ENCODE peak calls at places on chromosome 5, in four cellular contexts. K is lower lobe of right lung, W is cardiac fibroblast, R is astrocyte of the cerebellum. C is an unnamed sample.

GRCh38 chr5:3002230-3002629 is 250.8 kb upstream of the IRX2 start:
- DNase-seq in K (no peak), W (no peak), R (no peak), C (no peak)

GRCh38 chr5:53422539-53422938 is 57.9 kb upstream of the FST start:
- DNase-seq in K (no peak), W (peak; percentile 96), R (peak; percentile 60), C (no peak)

GRCh38 chr5:17132444-17133083 is 84.9 kb upstream of the BASP1 start:
- DNase-seq in K (no peak), W (peak; percentile 74), R (no peak), C (no peak)

GRCh38 chr5:111070272-111071134 is 1.0 kb upstream of the TSLP start:
- DNase-seq in K (peak; percentile 49), W (peak; percentile 37), R (no peak), C (no peak)

GRCh38 chr5:7827602-7828001 is 23.3 kb downstream of the CFAP90 start:
- DNase-seq in K (no peak), W (no peak), R (no peak), C (no peak)

GRCh38 chr5:167796636-167797035 is 494.8 kb upstream of the WWC1 start:
- DNase-seq in K (no peak), W (no peak), R (no peak), C (no peak)

GRCh38 chr5:179368806-179369529 is 23.7 kb upstream of the ADAMTS2 start:
- DNase-seq in K (peak; percentile 37), W (no peak), R (no peak), C (no peak)

GRCh38 chr5:172669808-172670402 is 28.8 kb downstream of the NEURL1B start:
- DNase-seq in K (no peak), W (no peak), R (no peak), C (no peak)

GRCh38 chr5:54944364-54944763 is 41.0 kb downstream of the ESM1 start:
- DNase-seq in K (no peak), W (peak; percentile 69), R (peak; percentile 19), C (peak; percentile 6)

GRCh38 chr5:60161340-60161934 is 267.9 kb upstream of the PDE4D start:
- DNase-seq in K (no peak), W (peak; percentile 33), R (no peak), C (peak; percentile 2)

DNA sequence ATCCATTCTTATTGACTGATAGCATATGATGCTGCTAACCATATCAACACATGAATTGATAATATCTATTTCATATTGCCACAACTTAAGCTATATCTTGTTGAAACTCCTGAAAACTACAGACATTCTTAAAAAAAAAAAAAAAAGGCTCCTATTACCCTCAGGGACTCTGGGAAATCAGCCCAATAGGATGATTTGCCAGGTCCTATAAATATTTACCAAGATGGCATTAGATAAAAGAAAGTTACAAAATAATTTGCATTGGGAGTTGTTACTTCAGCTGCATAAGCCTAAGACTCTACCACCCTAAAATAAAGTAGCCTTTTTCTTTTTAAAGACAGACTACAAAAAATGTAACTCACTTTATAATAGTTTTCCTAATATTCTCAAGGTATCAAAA is 84.4 kb downstream of the CDO1 start:
- DNase-seq in K (no peak), W (no peak), R (no peak), C (no peak)
- H3K4me3 ChIP-seq in K (no peak overlapping the region), W (no peak overlapping the region), R (no peak overlapping the region), C (no peak overlapping the region)

DNA sequence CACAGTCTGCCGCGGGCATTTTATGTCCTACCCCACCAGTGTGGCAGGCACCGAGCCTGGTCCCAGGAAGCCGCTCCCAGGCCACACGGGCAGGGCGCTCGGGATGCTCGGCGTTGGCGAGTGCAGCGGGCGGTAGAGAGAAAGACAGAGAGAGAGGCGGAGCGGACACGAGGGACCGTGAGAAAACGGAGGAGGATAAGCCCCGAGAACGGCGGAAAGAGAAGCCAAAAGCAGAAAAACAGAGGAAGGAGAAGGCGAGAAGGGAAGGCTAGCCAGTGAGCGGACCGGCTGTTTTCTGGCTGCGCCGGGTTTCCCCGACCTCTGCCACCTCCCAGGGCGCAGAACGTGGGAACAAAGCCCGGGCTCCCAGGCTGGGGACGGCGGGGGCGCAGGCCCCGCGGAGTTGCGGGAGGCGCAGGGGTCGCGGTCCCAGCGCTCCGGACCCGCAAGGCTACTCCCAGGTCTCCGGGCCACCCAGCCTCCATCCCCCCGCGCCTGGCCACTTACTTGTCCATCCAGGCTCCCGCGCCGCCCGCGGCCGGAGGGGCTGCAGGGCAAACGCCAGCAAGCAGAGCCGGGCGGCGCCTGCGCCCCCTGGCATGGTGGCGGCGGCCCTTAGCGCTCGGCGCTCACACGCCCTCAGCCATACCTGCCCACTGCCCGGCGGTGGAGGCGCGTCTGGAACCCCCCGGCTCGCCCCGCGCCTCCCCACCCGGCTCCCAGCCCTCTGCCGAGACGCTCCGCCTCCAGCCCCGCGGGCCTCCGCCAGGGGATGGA is at the start of gene ADAM19:
- DNase-seq in K (peak; percentile 56), W (peak; percentile 63), R (no peak), C (no peak)
- TF ChIP-seq CTCF in K (no peak), W (no peak), R (peak; percentile 4), C (no peak)

GRCh38 chr5:170291324-170291847 is 6.2 kb downstream of the LCP2 start:
- DNase-seq in K (no peak), W (no peak), R (no peak), C (no peak)

GRCh38 chr5:170287532-170287931 is 10.0 kb downstream of the LCP2 start:
- DNase-seq in K (no peak), W (peak; percentile 33), R (no peak), C (no peak)

GRCh38 chr5:170292509-170292908 is 5.1 kb downstream of the LCP2 start:
- DNase-seq in K (no peak), W (no peak), R (no peak), C (no peak)

GRCh38 chr5:170286532-170286931 is 11.0 kb downstream of the LCP2 start:
- DNase-seq in K (no peak), W (no peak), R (no peak), C (no peak)

GRCh38 chr5:170289749-170290148 is 7.8 kb downstream of the LCP2 start:
- DNase-seq in K (no peak), W (no peak), R (no peak), C (no peak)
- H3K4me3 ChIP-seq in K (no peak overlapping the region), W (no peak overlapping the region), R (no peak overlapping the region), C (no peak overlapping the region)

DNA sequence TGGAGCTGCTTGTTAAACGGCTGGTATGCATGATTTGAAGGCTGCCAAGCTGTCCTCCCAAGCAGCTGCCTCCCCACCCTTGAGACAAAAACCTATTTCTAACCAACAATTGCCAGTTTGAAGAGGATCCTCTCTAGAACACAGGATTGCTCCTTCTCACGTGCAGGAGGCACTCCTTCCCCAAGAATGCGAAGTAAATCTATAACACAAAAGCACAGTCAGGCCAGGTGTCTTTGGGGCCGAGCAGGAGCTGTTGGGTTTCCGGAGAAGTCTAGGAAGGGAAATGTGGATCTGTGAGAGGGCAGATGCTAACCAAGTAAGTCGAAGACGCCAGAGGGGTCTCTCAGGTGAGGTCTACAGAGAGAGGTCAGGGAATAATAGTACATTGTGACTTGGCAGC is 35.4 kb upstream of the GNPDA1 start:
- DNase-seq in K (no peak), W (no peak), R (no peak), C (no peak)
- TF ChIP-seq CTCF in K (no peak), W (no peak), R (no peak), C (no peak)